ENCODE peak calls at places on chromosomes 5 and 9, in four cellular contexts. T is neural progenitor cell, I is PC-3, B is MM.1S. J is an unnamed sample.

GRCh38 chr5:94469889-94470288 is 148.5 kb downstream of the KIAA0825 start:
- DNase-seq in B (no peak), T (no peak), I (no peak), J (peak; percentile 86)

GRCh38 chr9:95140821-95141220 is 176.7 kb downstream of the FANCC start:
- DNase-seq in I (no peak), B (no peak), T (no peak), J (no peak)

GRCh38 chr5:107570805-107571531 is 99.8 kb downstream of the EFNA5 start:
- DNase-seq in I (no peak), B (peak; percentile 78), T (peak; percentile 48), J (no peak)

GRCh38 chr9:104276709-104277245 is 182.7 kb downstream of the SMC2 start:
- DNase-seq in B (no peak), I (no peak), T (no peak), J (peak; percentile 58)

GRCh38 chr5:42250-42649 is 49.7 kb upstream of the PLEKHG4B start:
- DNase-seq in I (peak; percentile 66), T (peak; percentile 68), B (no peak), J (peak; percentile 41)

GRCh38 chr5:132251220-132251725 is 6.2 kb upstream of the PDLIM4 start:
- DNase-seq in B (no peak), T (no peak), I (no peak), J (peak; percentile 31)

GRCh38 chr5:128782446-128782845 is 182.8 kb upstream of the SLC27A6 start:
- DNase-seq in T (no peak), I (peak; percentile 87), B (no peak), J (peak; percentile 84)

GRCh38 chr5:124444147-124444775 is 302.2 kb downstream of the ZNF608 start:
- DNase-seq in I (no peak), B (peak; percentile 72), T (no peak), J (no peak)

GRCh38 chr5:82806513-82806912 is 270.7 kb downstream of the TMEM167A start:
- DNase-seq in I (peak; percentile 20), B (no peak), T (no peak), J (peak; percentile 14)

GRCh38 chr5:9099681-9100080 is 446.2 kb downstream of the SEMA5A start:
- DNase-seq in I (peak; percentile 35), T (peak; percentile 25), B (no peak), J (no peak)

GRCh38 chr5:80739898-80740297 is 85.1 kb upstream of the DHFR start:
- DNase-seq in B (no peak), T (no peak), I (no peak), J (no peak)

GRCh38 chr9:38015267-38015666 is 53.8 kb downstream of the SHB start:
- DNase-seq in B (no peak), I (no peak), T (no peak), J (no peak)

GRCh38 chr5:97801497-97801896 is 618.5 kb upstream of the RIOK2 start:
- DNase-seq in B (no peak), T (no peak), I (no peak), J (no peak)

GRCh38 chr9:116154334-116154975 is 864 bp downstream of the PAPPA start:
- DNase-seq in T (peak; percentile 71), B (peak; percentile 35), I (no peak), J (peak; percentile 64)

GRCh38 chr5:96928931-96929708 is 6.8 kb upstream of the LNPEP start:
- DNase-seq in I (no peak), T (no peak), B (no peak), J (no peak)

GRCh38 chr9:130924448-130924788 is 14.6 kb downstream of the FIBCD1 start:
- DNase-seq in I (no peak), T (no peak), B (no peak), J (no peak)
- TF ChIP-seq EZH2 in I (no peak), T (no peak), B (no peak), J (no peak)

GRCh38 chr9:69175488-69175872 is 1.4 kb downstream of the TJP2 start:
- DNase-seq in T (peak; percentile 30), B (no peak), I (no peak), J (peak; percentile 82)
- H3F3A ChIP-seq in T (peaks cover 18% of the 10 kb centered on the region), B (peaks cover 14% of the 10 kb centered on the region), I (peaks cover 20% of the 10 kb centered on the region), J (peaks cover 35% of the 10 kb centered on the region)

GRCh38 chr5:12323637-12324229 is 419.5 kb upstream of the CTNND2 start:
- DNase-seq in B (no peak), I (no peak), T (no peak), J (no peak)
- H3K9ac ChIP-seq in B (no peak overlapping the region), I (no peak overlapping the region), T (no peak overlapping the region), J (no peak overlapping the region)

GRCh38 chr9:124479371-124479770 is 27.8 kb downstream of the NR5A1 start:
- DNase-seq in I (no peak), T (no peak), B (no peak), J (no peak)

GRCh38 chr9:124477211-124478013 is 27.2 kb downstream of the ADGRD2 start:
- DNase-seq in B (no peak), T (peak; percentile 82), I (no peak), J (peak; percentile 34)

GRCh38 chr9:124475868-124476690 is 25.8 kb downstream of the ADGRD2 start:
- DNase-seq in I (no peak), B (no peak), T (no peak), J (no peak)

GRCh38 chr9:124479947-124480620 is 27.1 kb downstream of the NR5A1 start:
- DNase-seq in T (no peak), I (no peak), B (no peak), J (no peak)

DNA sequence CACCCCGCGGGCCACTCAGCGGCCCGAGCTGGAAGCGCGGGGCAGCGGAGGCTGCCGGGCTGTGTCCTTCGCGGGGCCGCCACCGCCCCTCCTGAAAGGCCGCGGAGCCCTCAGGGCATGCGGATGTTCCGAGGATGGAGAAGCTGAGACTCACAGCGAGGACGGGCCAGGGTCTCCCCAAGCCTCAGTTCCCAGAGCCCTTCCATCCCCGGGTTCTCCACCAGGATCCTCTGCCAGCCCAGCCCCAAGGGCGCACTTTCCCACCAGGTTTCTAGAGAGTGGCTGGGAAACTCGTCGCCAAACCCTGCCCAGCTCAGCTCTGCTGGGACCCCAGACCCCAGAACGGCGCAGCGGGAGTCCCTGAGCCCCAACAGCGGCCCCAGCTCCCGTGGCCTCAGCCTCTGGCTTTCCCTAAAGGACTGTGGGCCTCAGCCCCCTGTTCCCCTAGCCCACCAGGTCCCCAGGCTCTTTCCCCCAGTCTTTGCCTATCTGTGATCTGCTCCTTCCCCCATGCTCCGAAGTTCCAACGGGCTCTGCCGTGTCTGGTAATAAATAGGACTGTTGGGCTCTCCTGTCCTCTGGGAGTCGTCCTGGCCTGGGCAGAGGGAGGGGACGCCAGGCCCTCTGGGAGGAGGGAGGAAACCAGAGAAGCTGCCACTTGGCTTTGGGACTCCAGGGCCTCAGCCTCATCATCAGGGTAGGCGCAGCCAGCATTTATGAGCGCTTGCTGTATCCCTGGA is 27.9 kb downstream of the ADGRD2 start:
- DNase-seq in B (no peak), T (peak; percentile 46), I (no peak), J (no peak)
- TF ChIP-seq EZH2 in B (no peak), T (no peak), I (no peak), J (no peak)

GRCh38 chr5:34697308-34698108 is 41.4 kb downstream of the RAI14 start:
- DNase-seq in T (no peak), B (no peak), I (no peak), J (no peak)

GRCh38 chr5:34699155-34700077 is 43.3 kb downstream of the RAI14 start:
- DNase-seq in B (no peak), T (no peak), I (no peak), J (no peak)

GRCh38 chr5:34698109-34698419 is 41.9 kb downstream of the RAI14 start:
- DNase-seq in B (no peak), T (no peak), I (no peak), J (no peak)

GRCh38 chr5:34698754-34699153 is 42.6 kb downstream of the RAI14 start:
- DNase-seq in B (no peak), T (no peak), I (no peak), J (no peak)

DNA sequence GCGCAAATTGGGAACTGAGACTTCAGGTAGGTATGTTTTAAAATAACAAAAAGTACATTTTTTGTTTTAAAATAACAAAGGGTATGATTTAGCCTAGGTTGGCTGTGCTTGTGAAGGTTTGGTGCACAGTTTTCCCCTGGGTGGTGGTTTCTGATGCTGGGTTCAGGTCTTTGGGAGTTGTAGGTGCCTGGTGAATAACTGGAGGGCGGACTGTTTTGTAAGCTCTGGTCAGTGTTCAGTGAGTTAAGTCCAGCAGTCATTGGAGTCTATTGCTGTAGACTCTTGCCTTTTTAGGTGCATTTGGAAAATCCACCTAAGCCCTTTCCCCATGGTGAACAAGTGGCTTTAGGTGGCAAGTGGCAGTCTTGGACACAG is 43.9 kb downstream of the RAI14 start:
- DNase-seq in B (no peak), T (no peak), I (no peak), J (no peak)
- H3F3A ChIP-seq in B (no peaks in the 10 kb centered on the region), T (peaks cover 29% of the 10 kb centered on the region), I (no peaks in the 10 kb centered on the region), J (peaks cover 17% of the 10 kb centered on the region)

GRCh38 chr5:19986806-19987205 is 1.2 kb downstream of the CDH18 start:
- DNase-seq in B (no peak), T (no peak), I (no peak), J (no peak)

GRCh38 chr5:19986036-19986619 is 1.9 kb downstream of the CDH18 start:
- DNase-seq in B (no peak), I (no peak), T (no peak), J (peak; percentile 27)

GRCh38 chr5:19988447-19988846 is 447 bp upstream of the CDH18 start:
- DNase-seq in B (no peak), I (no peak), T (no peak), J (no peak)

GRCh38 chr5:19987594-19988345 is at the start of gene CDH18:
- DNase-seq in I (peak; percentile 44), T (peak; percentile 88), B (no peak), J (peak; percentile 51)
- H3K9ac ChIP-seq in I (no peak within 1 kb of the TSS), T (no peak within 1 kb of the TSS), B (no peak within 1 kb of the TSS), J (no peak within 1 kb of the TSS)

GRCh38 chr5:121273818-121274433 is 577.8 kb upstream of the FTMT start:
- DNase-seq in B (no peak), T (no peak), I (peak; percentile 93), J (peak; percentile 96)
- TF ChIP-seq EZH2 in B (no peak), T (no peak), I (no peak), J (no peak)

GRCh38 chr5:92403308-92403707 is 1020.2 kb upstream of the ARRDC3 start:
- DNase-seq in B (peak; percentile 82), T (no peak), I (no peak), J (no peak)
- H3F3A ChIP-seq in B (peaks cover 15% of the 10 kb centered on the region), T (no peaks in the 10 kb centered on the region), I (no peaks in the 10 kb centered on the region), J (peaks cover 9% of the 10 kb centered on the region)

GRCh38 chr9:93724852-93725251 is 148.5 kb downstream of the PHF2 start:
- DNase-seq in I (no peak), B (no peak), T (no peak), J (no peak)
- H3K9ac ChIP-seq in I (no peak overlapping the region), B (no peak overlapping the region), T (no peak overlapping the region), J (no peak overlapping the region)

J was measured in GM23248.